ENCODE peak calls at places on chromosomes 13 and 19, in nine cellular contexts. B is central memory CD4-positive, alpha-beta T cell; W is M059J; Q is activated naive CD4-positive, alpha-beta T cell treated with anti-CD3 and anti-CD28 coated beads for 36 hours; C is fibroblast of mammary gland; V is stimulated activated CD8-positive, alpha-beta memory T cell treated with anti-CD3 and anti-CD28 coated beads, Interleukin-7, amount 100 ng/mL, for 4 hours; A is fibroblast of the aortic adventitia; I is chondrocyte; Y is GM03348. N is an unnamed sample.

GRCh38 chr13:111847964-111848363 is 219.0 kb upstream of the SOX1 start:
- DNase-seq in V (no peak), A (no peak), Q (no peak), W (no peak), I (no peak), B (no peak), Y (no peak), C (no peak), N (no peak)

GRCh38 chr19:30167976-30168635 is 204.1 kb upstream of the ZNF536 start:
- DNase-seq in A (no peak), Y (no peak), Q (no peak), B (no peak), V (no peak), I (peak; percentile 83), C (no peak), W (no peak), N (no peak)

GRCh38 chr13:51801631-51802099 is 2.3 kb downstream of the DHRS12 start:
- DNase-seq in Y (peak; percentile 18), Q (no peak), B (no peak), A (no peak), C (no peak), I (no peak), W (peak; percentile 34), V (no peak), N (no peak)

GRCh38 chr13:111645198-111645597 is 324.8 kb downstream of the TEX29 start:
- DNase-seq in I (no peak), B (no peak), V (no peak), C (no peak), A (no peak), W (no peak), Q (no peak), Y (no peak), N (no peak)

GRCh38 chr19:33373701-33374405 is at the start of gene CEBPG:
- DNase-seq in C (peak; percentile 30), I (no peak), Y (peak; percentile 91), Q (peak; percentile 67), W (peak; percentile 42), A (peak; percentile 69), V (peak; percentile 21), B (peak; percentile 59), N (peak; percentile 56)

GRCh38 chr13:76014618-76015315 is 378.6 kb downstream of the LMO7 start:
- DNase-seq in W (peak; percentile 64), A (peak; percentile 36), I (no peak), Y (peak; percentile 1), B (no peak), C (peak; percentile 32), Q (no peak), V (no peak), N (peak; percentile 30)

GRCh38 chr19:4660181-4660791 is 9.9 kb downstream of the MYDGF start:
- DNase-seq in V (no peak), A (no peak), Y (no peak), B (no peak), Q (peak; percentile 50), I (no peak), C (no peak), W (no peak), N (no peak)

GRCh38 chr13:52446265-52446664 is 4.2 kb downstream of the VPS36 start:
- DNase-seq in I (no peak), A (peak; percentile 11), W (no peak), Y (no peak), V (no peak), Q (no peak), B (no peak), C (no peak), N (no peak)

GRCh38 chr13:112869202-112870061 is 99.6 kb upstream of the MCF2L start:
- DNase-seq in I (peak; percentile 77), C (no peak), B (no peak), Y (no peak), Q (no peak), A (no peak), V (no peak), W (no peak), N (no peak)

GRCh38 chr13:27005556-27005955 is 166.1 kb downstream of the USP12 start:
- DNase-seq in B (no peak), Q (no peak), W (no peak), Y (no peak), C (no peak), I (no peak), V (no peak), A (no peak), N (peak; percentile 28)

GRCh38 chr19:36796714-36796999 is 24.1 kb upstream of the ZNF850 start:
- DNase-seq in C (no peak), A (no peak), W (no peak), Q (no peak), Y (no peak), V (no peak), B (no peak), I (no peak), N (no peak)

GRCh38 chr19:6056801-6057650 is 53.3 kb downstream of the RFX2 start:
- DNase-seq in B (peak; percentile 28), C (peak; percentile 97), Q (peak; percentile 26), V (no peak), A (peak; percentile 97), W (peak; percentile 98), I (peak; percentile 49), Y (peak; percentile 91), N (peak; percentile 97)

GRCh38 chr13:44393391-44393790 is 19.8 kb downstream of the SERP2 start:
- DNase-seq in A (no peak), C (no peak), Q (no peak), W (no peak), V (no peak), I (no peak), Y (no peak), B (no peak), N (no peak)